ENCODE peak calls at places on chromosomes 1 and 21, in eight cellular contexts. S is left ventricle myocardium inferior, E is IMR-90, G is lower lobe of right lung, Y is fibroblast of lung, F is lung, M is right cardiac atrium, I is heart left ventricle. T is an unnamed sample. For H3K4me1, the result is how much of the 10 kb centered on the place peaks cover.

GRCh38 chr21:31524140-31524539 is 135.4 kb upstream of the SOD1 start:
- DNase-seq in S (no peak), E (no peak), G (no peak), Y (no peak), F (no peak), M (no peak), I (no peak), T (no peak)

GRCh38 chr1:54984126-54984842 is 3.9 kb downstream of the TMEM61 start:
- DNase-seq in S (no peak), E (no peak), G (no peak), Y (no peak), F (no peak), M (no peak), I (no peak), T (no peak)

GRCh38 chr1:228099331-228099732 is 3.8 kb downstream of the C1orf35 start:
- DNase-seq in S (no peak), E (no peak), G (no peak), Y (no peak), F (no peak), M (no peak), I (no peak), T (no peak)

GRCh38 chr1:223628233-223628632 is 37.3 kb downstream of the CAPN8 start:
- DNase-seq in S (peak), E (peak), G (peak), Y (peak), F (peak), M (peak), I (peak), T (peak)

GRCh38 chr1:38141483-38141882 is 94.9 kb upstream of the POU3F1 start:
- DNase-seq in S (no peak), E (no peak), G (no peak), Y (no peak), F (no peak), M (no peak), I (no peak), T (no peak)

GRCh38 chr1:43537423-43538142 is 6.9 kb downstream of the PTPRF start:
- DNase-seq in S (no peak), E (peak), G (peak), Y (peak), F (peak), M (no peak), I (no peak), T (no peak)

GRCh38 chr1:18811733-18812132 is 47.7 kb downstream of the TAS1R2 start:
- DNase-seq in S (no peak), E (no peak), G (no peak), Y (no peak), F (no peak), M (no peak), I (no peak), T (no peak)

GRCh38 chr1:93874025-93874651 is 4.9 kb downstream of the DNTTIP2 start:
- DNase-seq in S (no peak), E (peak), G (no peak), Y (peak), F (no peak), M (no peak), I (no peak), T (no peak)

GRCh38 chr21:42565206-42565810 is 51.7 kb downstream of the SLC37A1 start:
- DNase-seq in S (no peak), E (no peak), G (peak), Y (no peak), F (no peak), M (no peak), I (peak), T (no peak)

GRCh38 chr1:55214903-55215193 is 316 bp downstream of the USP24 start:
- DNase-seq in S (peak), E (peak), G (peak), Y (peak), F (peak), M (peak), I (peak), T (no peak)

GRCh38 chr21:35039595-35040291 is 9.4 kb downstream of the RUNX1 start:
- DNase-seq in S (no peak), E (no peak), G (no peak), Y (no peak), F (no peak), M (no peak), I (no peak), T (no peak)

GRCh38 chr1:67648582-67649326 is 36.2 kb upstream of the GADD45A start:
- DNase-seq in S (no peak), E (no peak), G (no peak), Y (no peak), F (no peak), M (no peak), I (no peak), T (no peak)

GRCh38 chr21:34020934-34021553 is 52.3 kb upstream of the MRPS6 start:
- DNase-seq in S (no peak), E (no peak), G (no peak), Y (peak), F (no peak), M (no peak), I (no peak), T (no peak)

GRCh38 chr21:34024382-34024693 is 49.0 kb upstream of the MRPS6 start:
- DNase-seq in S (no peak), E (no peak), G (no peak), Y (no peak), F (peak), M (no peak), I (no peak), T (no peak)

GRCh38 chr21:34021726-34022125 is 51.7 kb upstream of the MRPS6 start:
- DNase-seq in S (no peak), E (no peak), G (no peak), Y (peak), F (no peak), M (no peak), I (no peak), T (no peak)

GRCh38 chr21:34023691-34024381 is 49.5 kb upstream of the MRPS6 start:
- DNase-seq in S (no peak), E (no peak), G (no peak), Y (no peak), F (peak), M (no peak), I (no peak), T (no peak)

DNA sequence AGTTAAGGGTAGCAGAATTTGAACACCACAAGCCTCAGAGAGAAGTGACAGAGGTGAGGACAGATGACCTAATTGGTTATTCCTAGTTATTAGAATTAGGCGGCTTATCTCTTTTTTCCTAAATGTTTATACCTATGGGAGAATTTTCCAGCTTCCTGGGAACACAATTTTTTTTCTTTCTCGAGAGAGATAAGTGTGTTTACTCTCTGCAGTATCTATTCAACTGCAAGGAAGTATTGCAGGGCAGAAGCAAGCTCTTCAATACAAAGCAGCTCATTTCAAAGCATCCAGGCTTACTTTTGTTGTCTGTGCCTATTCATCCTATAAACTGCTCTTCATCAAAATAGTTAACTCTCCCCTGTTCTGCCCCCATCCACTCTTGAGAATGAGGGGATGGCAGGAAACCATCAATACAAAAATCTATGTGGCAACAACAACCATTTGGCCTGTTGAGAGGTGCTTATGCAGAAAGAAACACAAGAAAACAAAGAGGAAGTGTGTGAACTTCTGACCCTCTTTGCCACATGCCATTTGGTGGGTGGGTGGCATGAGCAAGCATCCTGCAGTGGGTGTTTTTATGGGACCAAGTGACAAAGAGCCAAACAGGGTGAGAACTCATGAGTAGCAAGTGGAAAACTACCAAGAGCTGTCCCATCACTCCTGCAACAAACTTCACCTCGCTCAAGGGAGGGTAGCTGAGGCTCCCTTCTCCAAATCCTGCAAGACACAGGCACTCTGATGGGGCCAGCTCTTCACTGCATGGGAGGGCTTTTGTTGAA is 50.6 kb upstream of the MRPS6 start:
- DNase-seq in S (no peak), E (no peak), G (peak), Y (no peak), F (no peak), M (no peak), I (peak), T (peak)
- H3K27ac ChIP-seq in S (no peak), E (no peak), G (no peak), Y (no peak), F (no peak), M (no peak), I (no peak), T (no peak)

DNA sequence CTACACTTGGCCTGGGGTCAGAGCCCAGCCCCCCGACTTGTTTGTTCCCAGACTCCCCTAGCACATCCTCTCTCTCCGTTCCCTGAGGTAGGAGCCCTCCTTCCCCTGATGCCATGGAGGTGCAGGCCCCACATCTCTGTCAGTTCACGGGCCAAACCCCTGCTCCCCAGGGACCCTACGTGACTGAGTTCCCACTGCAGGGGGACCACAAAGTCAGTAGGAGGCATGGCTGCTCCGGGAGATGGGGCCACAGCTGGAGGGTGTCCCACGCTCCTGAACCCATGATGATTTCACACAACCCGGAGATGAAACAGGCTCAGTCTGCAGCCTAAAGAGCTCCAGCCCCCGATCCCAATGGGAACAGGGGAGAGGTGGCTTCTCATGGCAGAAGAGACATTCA is 272.2 kb downstream of the NPHP4 start:
- DNase-seq in S (no peak), E (no peak), G (peak), Y (no peak), F (no peak), M (no peak), I (no peak), T (no peak)
- H3K4me1 ChIP-seq in S (under half), E (under half), G (under half), Y (under half), F (under half), M (under half), I (under half), T (under half)

GRCh38 chr1:30878559-30878958 is 30.0 kb downstream of the SDC3 start:
- DNase-seq in S (no peak), E (no peak), G (no peak), Y (no peak), F (no peak), M (no peak), I (no peak), T (no peak)
- H3K27ac ChIP-seq in S (no peak), E (no peak), G (no peak), Y (no peak), F (no peak), M (no peak), I (no peak), T (no peak)

GRCh38 chr1:78472251-78472620 is 18.5 kb upstream of the PTGFR start:
- DNase-seq in S (no peak), E (no peak), G (no peak), Y (no peak), F (no peak), M (no peak), I (no peak), T (no peak)
- H3K4me1 ChIP-seq in S (under half), E (under half), G (under half), Y (under half), F (under half), M (under half), I (under half), T (under half)

DNA sequence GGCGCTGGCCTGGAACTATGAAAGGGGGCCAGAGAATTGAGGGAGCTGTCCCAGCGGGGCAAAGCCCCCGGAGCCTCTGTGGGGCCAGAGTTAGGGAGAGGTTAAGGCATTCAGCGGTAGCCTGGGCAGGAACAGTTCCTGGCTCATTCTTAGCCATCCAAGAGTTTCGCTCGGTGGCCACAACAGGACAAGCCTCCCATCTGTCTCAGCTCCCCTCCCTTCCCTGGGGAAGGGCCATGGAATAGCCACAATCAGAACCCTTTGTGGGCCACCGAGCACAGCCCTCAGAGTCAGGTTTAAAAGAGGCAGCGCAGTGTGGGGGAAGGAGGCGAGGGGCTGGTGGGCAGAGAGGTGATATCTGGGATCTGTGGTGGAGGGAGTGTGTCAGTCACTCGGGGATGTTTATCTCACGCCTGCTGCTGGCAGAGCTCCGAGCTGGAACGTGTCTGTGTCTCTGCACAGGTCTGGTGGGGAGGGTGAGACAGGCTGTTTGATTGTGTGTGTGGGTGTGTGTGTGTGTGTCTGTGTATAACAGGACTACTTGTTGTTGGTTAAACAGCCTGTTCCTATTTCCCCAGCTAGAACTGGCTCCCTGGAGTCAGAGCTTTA is 49.6 kb upstream of the GOLT1A start:
- DNase-seq in S (no peak), E (peak), G (no peak), Y (peak), F (no peak), M (peak), I (no peak), T (no peak)
- H3K27ac ChIP-seq in S (peak), E (no peak), G (no peak), Y (no peak), F (no peak), M (no peak), I (peak), T (no peak)

GRCh38 chr1:26854953-26855352 is 8.0 kb upstream of the SFN start:
- DNase-seq in S (no peak), E (no peak), G (no peak), Y (no peak), F (no peak), M (no peak), I (no peak), T (no peak)
- H3K4me1 ChIP-seq in S (under half), E (under half), G (under half), Y (under half), F (under half), M (under half), I (under half), T (under half)

GRCh38 chr1:107914144-107914543 is 50.8 kb downstream of the VAV3 start:
- DNase-seq in S (no peak), E (no peak), G (no peak), Y (no peak), F (no peak), M (no peak), I (no peak), T (no peak)

DNA sequence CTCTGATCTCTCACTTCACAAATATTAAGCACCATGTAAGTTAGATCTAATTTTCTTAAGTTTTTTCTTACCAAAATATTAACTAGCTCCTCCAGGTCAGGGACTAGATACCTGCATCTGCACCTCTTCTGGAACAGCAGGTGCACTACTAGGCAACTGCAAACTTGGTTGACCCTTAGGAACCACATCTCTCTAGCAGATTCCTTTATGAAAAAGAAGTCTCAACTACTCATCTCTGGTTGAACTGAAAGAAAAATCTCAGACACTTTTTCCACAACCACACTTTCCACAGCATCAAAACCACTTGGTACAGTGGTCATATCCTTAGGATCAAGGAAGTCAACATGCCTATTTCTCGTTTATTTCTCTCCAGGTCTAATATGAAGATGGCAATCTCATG is 52.4 kb downstream of the VAV3 start:
- DNase-seq in S (no peak), E (no peak), G (no peak), Y (no peak), F (no peak), M (no peak), I (no peak), T (no peak)
- H3K27ac ChIP-seq in S (peak), E (no peak), G (no peak), Y (no peak), F (no peak), M (no peak), I (no peak), T (no peak)

GRCh38 chr1:8363186-8363585 is 45.3 kb downstream of the SLC45A1 start:
- DNase-seq in S (no peak), E (no peak), G (no peak), Y (no peak), F (no peak), M (peak), I (no peak), T (no peak)
- H3K4me1 ChIP-seq in S (half or more), E (under half), G (under half), Y (under half), F (under half), M (under half), I (under half), T (under half)